ENCODE peak calls at places on chromosome 17, in eight cellular contexts. Z is stomach, N is heart left ventricle, H is adrenal gland, B is prostate gland, K is A549, V is esophagus squamous epithelium, W is esophagus muscularis mucosa. C is an unnamed sample.
A peak's percentile ranks its signal among the peaks of the same experiment; 100 is the strongest.

GRCh38 chr17:8256291-8256690 is 7.2 kb downstream of the PFAS start:
- DNase-seq in B (no peak), H (no peak), W (no peak), N (no peak), K (no peak), V (no peak), Z (no peak), C (no peak)

GRCh38 chr17:16352838-16353701 is at the start of gene CENPV:
- DNase-seq in W (no peak), H (peak; percentile 63), K (peak; percentile 72), B (peak; percentile 20), N (peak; percentile 70), V (no peak), Z (peak; percentile 64), C (peak; percentile 87)

GRCh38 chr17:15382866-15383265 is 41.5 kb upstream of the TEKT3 start:
- DNase-seq in B (no peak), H (no peak), N (no peak), Z (no peak), V (no peak), W (no peak), K (no peak), C (no peak)

GRCh38 chr17:45775576-45776011 is 8.5 kb upstream of the CRHR1 start:
- DNase-seq in V (no peak), H (peak; percentile 80), W (no peak), N (peak; percentile 80), K (no peak), Z (peak; percentile 86), B (peak; percentile 55), C (no peak)

GRCh38 chr17:11598274-11599221 is at the start of gene DNAH9:
- DNase-seq in H (peak; percentile 100), Z (peak; percentile 98), N (peak; percentile 96), K (peak; percentile 77), B (peak; percentile 98), V (peak; percentile 37), W (peak; percentile 98), C (peak; percentile 98)

GRCh38 chr17:73340093-73340596 is 28.3 kb upstream of the CDC42EP4 start:
- DNase-seq in Z (peak; percentile 54), N (no peak), H (peak; percentile 90), W (no peak), B (no peak), K (peak; percentile 96), V (no peak), C (no peak)

GRCh38 chr17:78337244-78338109 is 22.4 kb downstream of the SOCS3 start:
- DNase-seq in N (peak; percentile 60), V (no peak), H (no peak), Z (no peak), B (no peak), K (peak; percentile 94), W (no peak), C (no peak)

GRCh38 chr17:20236586-20237227 is 227.5 kb downstream of the SPECC1 start:
- DNase-seq in B (no peak), H (no peak), K (no peak), Z (no peak), V (no peak), W (no peak), N (no peak), C (no peak)

GRCh38 chr17:44556114-44556853 is 1.0 kb upstream of the FZD2 start:
- DNase-seq in W (no peak), K (peak; percentile 74), B (no peak), N (no peak), Z (peak; percentile 29), H (peak; percentile 56), V (no peak), C (no peak)

GRCh38 chr17:50363217-50364060 is 9.5 kb downstream of the MRPL27 start:
- DNase-seq in Z (no peak), V (no peak), H (peak; percentile 75), B (no peak), W (no peak), K (no peak), N (no peak), C (no peak)

GRCh38 chr17:4161179-4161559 is 18.2 kb downstream of the CYB5D2 start:
- DNase-seq in Z (peak; percentile 28), V (no peak), H (peak; percentile 91), B (peak; percentile 75), W (no peak), K (peak; percentile 90), N (no peak), C (no peak)

GRCh38 chr17:8122391-8122922 is 1.4 kb downstream of the HES7 start:
- DNase-seq in W (no peak), N (no peak), K (peak; percentile 69), Z (no peak), B (no peak), H (no peak), V (no peak), C (no peak)

GRCh38 chr17:44070455-44071197 is at the start of gene G6PC3:
- DNase-seq in N (peak; percentile 96), K (peak; percentile 99), W (peak; percentile 97), Z (peak; percentile 95), B (peak; percentile 95), H (peak; percentile 98), V (peak; percentile 49), C (peak; percentile 93)

GRCh38 chr17:44279586-44280344 is 11.8 kb upstream of the SLC4A1 start:
- DNase-seq in W (no peak), V (no peak), B (peak; percentile 5), Z (peak; percentile 64), N (peak; percentile 90), K (peak; percentile 51), H (peak; percentile 95), C (no peak)

GRCh38 chr17:28928061-28928460 is 23.3 kb downstream of the PHF12 start:
- DNase-seq in N (no peak), V (no peak), B (no peak), H (no peak), W (no peak), Z (no peak), K (no peak), C (no peak)

GRCh38 chr17:35242158-35242804 is 591 bp upstream of the SLFN5 start:
- DNase-seq in V (peak; percentile 37), H (peak; percentile 81), Z (peak; percentile 85), N (peak; percentile 76), W (no peak), K (peak; percentile 69), B (peak; percentile 83), C (peak; percentile 55)

GRCh38 chr17:58414596-58414997 is 2.7 kb downstream of the RNF43 start:
- DNase-seq in K (no peak), N (no peak), W (no peak), V (no peak), H (no peak), Z (no peak), B (no peak), C (no peak)
- H3K4me3 ChIP-seq in K (peak overlapping the region; percentile 9), N (no peak overlapping the region), W (no peak overlapping the region), V (peak overlapping the region; percentile 60), H (peak overlapping the region; percentile 56), Z (no peak overlapping the region), B (peak overlapping the region; percentile 37), C (no peak overlapping the region)

DNA sequence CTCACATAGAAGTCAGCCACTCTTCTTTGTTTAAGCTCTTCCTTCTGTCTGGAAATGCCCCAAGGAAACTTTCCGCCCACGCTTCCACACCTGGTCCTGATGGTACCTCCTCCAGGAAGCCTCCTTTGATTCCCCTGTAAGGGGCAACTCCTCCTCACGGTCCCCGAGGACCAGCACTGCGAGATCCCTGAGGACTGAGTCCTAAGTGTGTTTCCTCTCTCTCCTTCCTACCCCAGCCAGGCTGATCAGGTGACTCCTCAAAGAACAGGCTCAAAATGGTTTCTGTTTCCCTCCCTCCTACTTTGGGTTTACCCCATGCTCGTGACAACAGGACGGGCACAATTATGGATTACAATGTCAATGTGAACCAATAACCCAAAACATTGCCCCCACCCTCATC is 63.0 kb upstream of the MED9 start:
- DNase-seq in N (no peak), H (no peak), V (no peak), Z (no peak), W (no peak), K (no peak), B (no peak), C (no peak)
- TF ChIP-seq POLR2A in N (no peak), H (no peak), V (no peak), Z (no peak), W (no peak), K (no peak), B (no peak), C (no peak)

DNA sequence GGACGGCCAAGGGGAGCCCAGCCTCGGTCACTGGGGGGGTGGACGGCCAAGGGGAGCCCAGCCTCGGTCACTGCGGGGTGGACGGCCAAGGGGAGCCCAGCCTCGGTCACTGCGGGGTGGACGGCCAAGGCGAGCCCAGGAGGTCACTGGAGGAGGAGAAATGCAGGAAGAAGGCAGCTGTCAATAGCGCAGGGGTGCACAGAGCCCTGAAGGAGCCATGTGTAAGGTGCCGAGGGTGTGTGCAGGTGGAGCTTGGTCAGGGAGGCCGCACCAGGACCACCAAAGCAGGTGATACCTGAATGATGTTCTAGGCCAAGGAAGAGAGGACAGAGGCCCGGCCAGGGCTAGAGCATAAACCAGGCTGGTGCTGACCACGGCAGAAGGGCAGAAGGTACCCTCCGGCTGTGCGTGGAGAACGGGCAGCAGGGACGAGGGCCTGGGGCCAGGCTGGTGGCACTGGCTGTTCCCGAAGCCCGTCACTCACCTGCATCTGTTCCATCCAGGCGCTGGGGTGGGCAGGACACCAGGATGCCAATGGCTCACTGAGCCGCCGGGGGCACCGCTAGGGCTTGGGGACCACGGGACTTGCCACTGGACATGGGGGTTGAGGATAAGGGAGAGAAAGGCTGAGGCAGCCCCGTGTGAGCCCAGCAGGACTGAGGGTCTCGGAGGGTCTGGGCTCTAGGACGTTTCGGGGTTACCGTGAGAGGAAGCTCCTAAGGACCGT is 5.9 kb upstream of the CCDC57 start:
- DNase-seq in B (no peak), Z (no peak), W (no peak), K (no peak), V (no peak), N (peak; percentile 56), H (no peak), C (no peak)
- TF ChIP-seq CTCF in B (no peak), Z (no peak), W (no peak), K (no peak), V (no peak), N (no peak), H (no peak), C (no peak)

GRCh38 chr17:65025288-65025687 is 31.3 kb downstream of the GNA13 start:
- DNase-seq in B (no peak), N (no peak), V (no peak), H (no peak), K (no peak), W (no peak), Z (no peak), C (no peak)

GRCh38 chr17:65022137-65022536 is 34.4 kb downstream of the GNA13 start:
- DNase-seq in B (no peak), K (no peak), W (no peak), Z (no peak), V (no peak), H (no peak), N (no peak), C (no peak)

GRCh38 chr17:65020284-65020683 is 36.3 kb downstream of the GNA13 start:
- DNase-seq in Z (no peak), H (no peak), N (no peak), K (no peak), V (no peak), B (no peak), W (no peak), C (no peak)

GRCh38 chr17:65022751-65023421 is 33.7 kb downstream of the GNA13 start:
- DNase-seq in V (no peak), Z (no peak), B (no peak), W (no peak), K (no peak), N (no peak), H (no peak), C (no peak)

DNA sequence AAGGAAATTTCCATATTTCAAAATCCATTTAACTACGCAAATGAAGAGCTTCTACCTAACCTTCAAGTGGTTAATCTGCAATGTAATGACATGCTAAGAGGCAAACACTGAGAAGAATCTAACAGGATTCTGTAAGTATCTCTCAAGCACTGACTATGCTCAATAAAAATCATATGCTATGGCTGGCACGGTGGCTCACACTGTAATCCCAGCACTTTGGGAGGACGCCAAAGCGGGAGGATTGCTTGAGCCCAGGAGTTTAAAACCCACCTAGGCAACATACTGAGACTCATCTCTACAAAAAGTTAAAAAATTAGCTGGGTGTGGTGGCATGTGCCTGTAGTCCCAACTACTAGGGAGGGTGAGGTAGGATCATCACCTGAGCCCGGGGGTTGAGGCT is 32.7 kb downstream of the GNA13 start:
- DNase-seq in V (no peak), B (no peak), K (no peak), Z (no peak), W (no peak), H (no peak), N (no peak), C (no peak)
- H3K4me3 ChIP-seq in V (no peak overlapping the region), B (no peak overlapping the region), K (no peak overlapping the region), Z (no peak overlapping the region), W (no peak overlapping the region), H (no peak overlapping the region), N (no peak overlapping the region), C (no peak overlapping the region)